ENCODE peak calls at places on chromosome 12, in nine cellular contexts. A is Panc1; V is HFF-Myc; Q is DND-41; H is A673; I is uterus; W is right atrium auricular region; U is CD8-positive, alpha-beta T cell; Z is AG09309. O is an unnamed sample.

GRCh38 chr12:31325877-31326631 is at the start of gene SINHCAF:
- DNase-seq in A (peak; percentile 97), U (peak; percentile 99), Q (peak; percentile 99), I (peak; percentile 99), Z (peak; percentile 85), W (peak; percentile 100), H (peak; percentile 100), V (peak; percentile 93), O (peak; percentile 89)

GRCh38 chr12:8948711-8949524 is 527 bp downstream of the M6PR start:
- DNase-seq in Q (peak; percentile 27), V (no peak), Z (peak; percentile 1), W (no peak), A (no peak), I (no peak), H (peak; percentile 57), U (peak; percentile 15), O (peak; percentile 2)

GRCh38 chr12:27575780-27576154 is 51.8 kb downstream of the PPFIBP1 start:
- DNase-seq in W (no peak), A (no peak), V (no peak), Q (no peak), H (no peak), Z (no peak), U (no peak), I (no peak), O (no peak)

GRCh38 chr12:28026701-28027100 is 54.2 kb upstream of the PTHLH start:
- DNase-seq in I (no peak), A (no peak), Q (peak; percentile 88), W (no peak), Z (no peak), V (no peak), H (no peak), U (no peak), O (no peak)

GRCh38 chr12:7869137-7869536 is 3.6 kb downstream of the SLC2A14 start:
- DNase-seq in A (no peak), W (no peak), Q (no peak), Z (peak; percentile 46), I (no peak), H (peak; percentile 12), V (peak; percentile 80), U (no peak), O (peak; percentile 22)

GRCh38 chr12:12212769-12213168 is 54.1 kb downstream of the LRP6 start:
- DNase-seq in Q (no peak), Z (no peak), U (no peak), A (no peak), W (no peak), I (no peak), H (no peak), V (no peak), O (no peak)

GRCh38 chr12:108833355-108833733 is 24.0 kb downstream of the SSH1 start:
- DNase-seq in W (peak; percentile 85), H (peak; percentile 52), V (no peak), Z (peak; percentile 77), U (no peak), Q (no peak), A (no peak), I (no peak), O (peak; percentile 86)

GRCh38 chr12:69540606-69541386 is 44.5 kb upstream of the CCT2 start:
- DNase-seq in I (no peak), V (peak; percentile 53), Z (peak; percentile 84), U (no peak), A (no peak), H (no peak), Q (no peak), W (no peak), O (peak; percentile 93)

GRCh38 chr12:4289334-4289878 is 15.8 kb downstream of the CCND2 start:
- DNase-seq in W (no peak), A (no peak), V (no peak), U (no peak), Q (no peak), I (no peak), H (no peak), Z (no peak), O (no peak)

GRCh38 chr12:132188451-132189298 is 44.4 kb downstream of the NOC4L start:
- DNase-seq in I (no peak), U (no peak), W (no peak), V (no peak), Q (no peak), A (no peak), Z (no peak), H (no peak), O (no peak)

GRCh38 chr12:70449074-70449757 is 83.1 kb downstream of the KCNMB4 start:
- DNase-seq in U (no peak), V (peak; percentile 72), Q (no peak), Z (no peak), I (no peak), H (no peak), W (no peak), A (no peak), O (peak; percentile 9)

GRCh38 chr12:29582156-29582555 is 84.7 kb upstream of the OVCH1 start:
- DNase-seq in W (no peak), Q (no peak), A (no peak), V (no peak), H (no peak), Z (no peak), U (no peak), I (no peak), O (no peak)

GRCh38 chr12:122116707-122117535 is 38.4 kb downstream of the MLXIP start:
- DNase-seq in A (no peak), W (no peak), U (no peak), H (no peak), Z (no peak), Q (no peak), I (no peak), V (no peak), O (no peak)

GRCh38 chr12:25817166-25817565 is 141.3 kb upstream of the RASSF8 start:
- DNase-seq in Q (no peak), A (no peak), I (no peak), V (no peak), H (no peak), Z (no peak), W (no peak), U (no peak), O (no peak)

DNA sequence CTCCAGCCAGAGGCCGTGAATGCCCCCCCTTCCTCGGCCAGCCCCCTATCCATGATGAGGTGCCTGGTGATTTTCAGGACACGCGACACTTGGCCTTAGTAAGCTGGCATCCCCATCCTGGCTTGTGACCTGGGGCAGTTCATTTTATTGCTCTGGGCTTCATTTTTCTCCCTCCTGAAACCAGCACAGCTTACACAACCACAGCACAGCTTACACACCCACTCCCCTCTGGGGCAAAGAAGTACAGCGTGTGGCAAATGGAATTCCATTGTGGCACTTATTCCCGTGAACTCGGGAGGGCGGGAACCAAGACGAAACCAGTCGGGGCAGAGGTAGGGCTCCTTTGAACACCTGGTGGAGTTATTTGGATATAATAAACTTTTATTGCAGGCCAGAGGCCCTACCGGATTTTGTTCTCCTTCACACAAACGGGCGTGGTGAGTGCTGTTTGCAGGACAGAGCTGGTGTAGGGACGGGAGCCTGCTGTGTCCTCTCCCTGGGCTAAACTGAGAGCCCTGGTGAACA is 29.1 kb downstream of the CD9 start:
- DNase-seq in Q (no peak), Z (no peak), U (no peak), A (no peak), I (peak; percentile 31), V (no peak), H (no peak), W (no peak), O (no peak)
- H3K4me3 ChIP-seq in Q (no peak overlapping the region), Z (no peak overlapping the region), U (no peak overlapping the region), A (no peak overlapping the region), I (no peak overlapping the region), V (no peak overlapping the region), H (no peak overlapping the region), W (no peak overlapping the region), O (no peak overlapping the region)

DNA sequence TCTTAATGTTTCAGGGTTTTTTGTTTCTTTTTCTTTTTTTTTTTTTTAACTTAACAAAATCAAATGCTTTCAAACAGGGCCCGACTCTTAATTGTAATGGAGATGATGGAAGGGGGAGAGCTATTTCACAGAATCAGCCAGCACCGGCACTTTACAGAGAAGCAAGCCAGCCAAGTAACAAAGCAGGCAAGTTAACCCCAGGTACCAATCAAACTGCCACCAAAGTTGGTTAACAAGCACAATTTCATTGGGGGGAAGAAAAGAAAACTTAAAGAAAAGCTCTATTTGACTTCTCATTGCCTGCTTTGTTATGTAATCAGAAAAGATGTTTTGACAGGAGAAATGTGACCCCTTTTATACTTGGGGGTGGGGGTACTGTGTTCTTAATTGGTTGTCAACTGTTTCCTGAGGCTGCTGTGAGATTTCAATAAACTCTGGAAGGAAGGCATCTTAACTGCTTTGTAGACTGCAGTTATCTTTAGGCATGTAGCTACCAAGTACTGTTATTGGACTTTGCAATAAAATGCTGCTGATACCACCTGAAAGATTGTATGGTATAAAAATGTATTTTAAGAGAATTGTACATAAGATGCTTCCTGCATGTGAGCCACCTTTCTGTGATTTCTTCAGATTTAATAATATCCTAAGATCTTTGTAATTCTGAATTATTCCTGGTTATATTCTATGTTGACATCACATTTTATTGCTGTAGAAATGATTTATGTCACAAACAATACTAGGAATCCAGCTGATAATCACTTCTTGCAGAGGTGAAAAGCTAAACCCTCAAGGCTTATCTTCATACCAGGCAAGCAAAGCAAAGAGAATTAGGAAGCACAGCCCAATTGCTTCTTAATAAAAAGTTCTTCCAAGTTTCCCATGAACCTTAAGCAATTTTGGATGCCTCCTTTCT is 26.9 kb downstream of the MAPKAPK5 start:
- DNase-seq in W (no peak), U (no peak), I (no peak), Q (no peak), A (no peak), H (no peak), Z (no peak), V (no peak), O (no peak)
- H3K4me3 ChIP-seq in W (no peak overlapping the region), U (no peak overlapping the region), I (no peak overlapping the region), Q (no peak overlapping the region), A (no peak overlapping the region), H (no peak overlapping the region), Z (no peak overlapping the region), V (no peak overlapping the region), O (no peak overlapping the region)

GRCh38 chr12:124940143-124940392 is 25.6 kb upstream of the UBC start:
- DNase-seq in W (no peak), U (no peak), A (no peak), Q (no peak), Z (no peak), H (no peak), I (no peak), V (no peak), O (no peak)
- H3K4me3 ChIP-seq in W (peak overlapping the region; percentile 48), U (peak overlapping the region; percentile 65), A (peak overlapping the region; percentile 44), Q (peak overlapping the region; percentile 15), Z (no peak overlapping the region), H (peak overlapping the region; percentile 52), I (peak overlapping the region; percentile 47), V (peak overlapping the region; percentile 25), O (peak overlapping the region; percentile 26)

GRCh38 chr12:6076340-6076739 is 48.1 kb downstream of the VWF start:
- DNase-seq in A (no peak), H (no peak), U (no peak), I (no peak), Q (no peak), V (no peak), W (no peak), Z (no peak), O (no peak)

GRCh38 chr12:6073426-6073825 is 51.0 kb downstream of the VWF start:
- DNase-seq in Z (no peak), A (no peak), W (no peak), V (no peak), I (no peak), U (no peak), Q (no peak), H (no peak), O (no peak)

GRCh38 chr12:6076776-6077700 is 47.4 kb downstream of the VWF start:
- DNase-seq in A (no peak), W (no peak), Q (no peak), V (no peak), U (no peak), I (no peak), H (no peak), Z (no peak), O (no peak)

GRCh38 chr12:6074394-6074793 is 50.1 kb downstream of the VWF start:
- DNase-seq in I (no peak), W (no peak), A (no peak), U (peak; percentile 37), V (no peak), H (no peak), Q (peak; percentile 18), Z (no peak), O (no peak)

GRCh38 chr12:6074979-6075585 is 49.4 kb downstream of the VWF start:
- DNase-seq in Q (no peak), V (no peak), A (no peak), Z (no peak), W (peak; percentile 72), I (no peak), H (no peak), U (peak; percentile 35), O (no peak)
- H3K4me3 ChIP-seq in Q (no peak overlapping the region), V (no peak overlapping the region), A (no peak overlapping the region), Z (no peak overlapping the region), W (no peak overlapping the region), I (no peak overlapping the region), H (no peak overlapping the region), U (peak overlapping the region; percentile 43), O (peak overlapping the region; percentile 5)